ENCODE peak calls at places on chromosome 15, in eight cellular contexts. I, O, V, K, A, F, S and B are unnamed samples.

GRCh38 chr15:83208357-83208661 is 686 bp upstream of the HDGFL3 start:
- DNase-seq in K (no peak), O (no peak), S (peak; percentile 11), V (no peak), F (no peak), I (no peak), A (no peak), B (no peak)

GRCh38 chr15:68347392-68347791 is 69.8 kb downstream of the FEM1B start:
- DNase-seq in O (no peak), F (no peak), A (no peak), S (peak; percentile 36), V (no peak), K (no peak), I (peak; percentile 75), B (no peak)

GRCh38 chr15:68672781-68673205 is 94.0 kb downstream of the CORO2B start:
- DNase-seq in K (no peak), F (no peak), A (no peak), I (no peak), O (no peak), S (peak; percentile 35), V (no peak), B (no peak)

GRCh38 chr15:75171408-75171807 is 30.3 kb upstream of the C15orf39 start:
- DNase-seq in I (peak; percentile 46), S (peak; percentile 78), O (no peak), A (no peak), K (peak; percentile 45), V (peak; percentile 79), F (no peak), B (no peak)

GRCh38 chr15:39248204-39248603 is 332.7 kb upstream of the THBS1 start:
- DNase-seq in S (peak; percentile 64), O (no peak), F (no peak), A (no peak), V (no peak), I (no peak), K (peak; percentile 84), B (no peak)

GRCh38 chr15:70741677-70742293 is 21.6 kb downstream of the UACA start:
- DNase-seq in F (no peak), O (no peak), K (peak; percentile 37), V (no peak), S (peak; percentile 80), A (no peak), I (peak; percentile 45), B (no peak)

GRCh38 chr15:76006136-76006778 is 6.0 kb downstream of the NRG4 start:
- DNase-seq in F (no peak), O (no peak), S (peak; percentile 39), I (no peak), K (no peak), V (no peak), A (no peak), B (no peak)

GRCh38 chr15:66832679-66833078 is 130.6 kb downstream of the SMAD6 start:
- DNase-seq in A (no peak), K (no peak), I (peak; percentile 71), F (no peak), S (peak; percentile 64), V (no peak), O (no peak), B (no peak)

GRCh38 chr15:40595773-40596172 is 1.7 kb downstream of the KNL1 start:
- DNase-seq in S (no peak), F (no peak), K (no peak), O (no peak), A (no peak), V (no peak), I (no peak), B (no peak)

GRCh38 chr15:57217716-57218598 is 158.3 kb upstream of the CGNL1 start:
- DNase-seq in S (peak; percentile 40), K (peak; percentile 8), A (no peak), O (no peak), I (no peak), F (no peak), V (no peak), B (no peak)

GRCh38 chr15:73127302-73127936 is 75.2 kb downstream of the NEO1 start:
- DNase-seq in A (no peak), O (peak; percentile 56), K (peak; percentile 2), S (peak; percentile 23), I (peak; percentile 2), V (peak; percentile 73), F (peak; percentile 10), B (peak; percentile 25)

GRCh38 chr15:96290679-96291078 is 39.8 kb upstream of the NR2F2 start:
- DNase-seq in I (no peak), V (no peak), F (no peak), O (no peak), K (no peak), A (no peak), S (no peak), B (no peak)

GRCh38 chr15:25734680-25735355 is 128.3 kb downstream of the ATP10A start:
- DNase-seq in F (no peak), K (no peak), O (no peak), A (no peak), S (no peak), I (no peak), V (peak; percentile 40), B (no peak)

GRCh38 chr15:60737217-60737616 is 258.3 kb upstream of the ICE2 start:
- DNase-seq in K (no peak), A (peak; percentile 4), V (no peak), O (no peak), S (no peak), F (no peak), I (no peak), B (no peak)

GRCh38 chr15:87224409-87224808 is 1032.1 kb downstream of the NTRK3 start:
- DNase-seq in K (no peak), S (no peak), O (no peak), I (no peak), V (no peak), F (no peak), A (no peak), B (no peak)

GRCh38 chr15:100663066-100663465 is 60.7 kb downstream of the ASB7 start:
- DNase-seq in F (peak; percentile 50), V (no peak), A (peak; percentile 29), K (peak; percentile 16), S (peak; percentile 17), I (no peak), O (peak; percentile 54), B (no peak)

GRCh38 chr15:63843901-63844317 is 10.2 kb upstream of the HERC1 start:
- DNase-seq in K (no peak), I (no peak), V (no peak), S (no peak), F (no peak), O (no peak), A (no peak), B (no peak)

GRCh38 chr15:59174846-59175831 is 31.5 kb upstream of the LDHAL6B start:
- DNase-seq in K (peak; percentile 51), I (peak; percentile 56), O (peak; percentile 61), F (peak; percentile 31), A (no peak), S (peak; percentile 90), V (peak; percentile 76), B (peak; percentile 44)

GRCh38 chr15:58606577-58607080 is 142.9 kb downstream of the ADAM10 start:
- DNase-seq in O (no peak), S (no peak), V (no peak), K (no peak), A (no peak), I (no peak), F (no peak), B (no peak)

GRCh38 chr15:74400313-74400850 is 32.9 kb upstream of the CYP11A1 start:
- DNase-seq in V (peak; percentile 75), I (no peak), S (peak; percentile 27), O (no peak), F (no peak), K (no peak), A (no peak), B (no peak)